ENCODE peak calls at places on chromosomes 13 and 19, in six cellular contexts. V, R, P, E, G and Z are unnamed samples.

GRCh38 chr13:39527961-39528720 is 74.9 kb downstream of the LHFPL6 start:
- DNase-seq in V (no peak), R (no peak), P (no peak), E (peak; percentile 79), G (peak; percentile 91), Z (peak; percentile 76)

GRCh38 chr13:33870046-33870668 is 52.2 kb downstream of the RFC3 start:
- DNase-seq in V (no peak), R (no peak), P (no peak), E (no peak), G (no peak), Z (peak; percentile 7)

GRCh38 chr13:109919715-109920375 is 133.5 kb upstream of the IRS2 start:
- DNase-seq in V (no peak), R (no peak), P (no peak), E (no peak), G (peak; percentile 20), Z (no peak)

GRCh38 chr19:58544591-58545285 is 874 bp downstream of the TRIM28 start:
- DNase-seq in V (peak; percentile 79), R (peak; percentile 70), P (peak; percentile 48), E (no peak), G (peak; percentile 29), Z (peak; percentile 42)

GRCh38 chr19:41615207-41615606 is 11.7 kb downstream of the CEACAM4 start:
- DNase-seq in V (no peak), R (no peak), P (no peak), E (no peak), G (no peak), Z (no peak)

GRCh38 chr13:94673841-94674240 is 38.5 kb downstream of the SOX21 start:
- DNase-seq in V (no peak), R (no peak), P (no peak), E (peak; percentile 27), G (no peak), Z (no peak)

GRCh38 chr19:55353803-55354697 is 469 bp downstream of the COX6B2 start:
- DNase-seq in V (peak; percentile 72), R (peak; percentile 78), P (peak; percentile 52), E (peak; percentile 60), G (peak; percentile 52), Z (no peak)

GRCh38 chr19:35517342-35517741 is 3.9 kb upstream of the DMKN start:
- DNase-seq in V (no peak), R (no peak), P (no peak), E (no peak), G (no peak), Z (no peak)

GRCh38 chr13:33207616-33207964 is 78.0 kb downstream of the STARD13 start:
- DNase-seq in V (no peak), R (no peak), P (no peak), E (peak; percentile 80), G (peak; percentile 80), Z (peak; percentile 81)

GRCh38 chr19:960601-960938 is 23.6 kb upstream of the WDR18 start:
- DNase-seq in V (no peak), R (no peak), P (no peak), E (no peak), G (no peak), Z (no peak)

GRCh38 chr19:51511353-51511752 is 9.8 kb upstream of the SIGLEC12 start:
- DNase-seq in V (peak; percentile 30), R (no peak), P (no peak), E (no peak), G (no peak), Z (peak; percentile 7)

GRCh38 chr13:102710261-102710679 is 15.4 kb upstream of the METTL21C start:
- DNase-seq in V (no peak), R (no peak), P (no peak), E (no peak), G (no peak), Z (no peak)

GRCh38 chr19:33758541-33759013 is 38.1 kb upstream of the KCTD15 start:
- DNase-seq in V (no peak), R (no peak), P (no peak), E (peak; percentile 21), G (no peak), Z (peak; percentile 10)

GRCh38 chr13:85896516-85897450 is 97.6 kb upstream of the SLITRK6 start:
- DNase-seq in V (no peak), R (no peak), P (no peak), E (peak; percentile 82), G (no peak), Z (no peak)

GRCh38 chr19:6242677-6243076 is 37.1 kb downstream of the MLLT1 start:
- DNase-seq in V (no peak), R (peak; percentile 19), P (no peak), E (no peak), G (no peak), Z (no peak)

GRCh38 chr19:47495478-47496372 is 11.7 kb upstream of the KPTN start:
- DNase-seq in V (no peak), R (peak; percentile 20), P (peak; percentile 15), E (no peak), G (no peak), Z (no peak)

GRCh38 chr19:41588497-41589209 is 12.7 kb downstream of the CEACAM21 start:
- DNase-seq in V (peak; percentile 42), R (no peak), P (no peak), E (peak; percentile 22), G (peak; percentile 19), Z (peak; percentile 56)

GRCh38 chr19:33458171-33458633 is 63.4 kb downstream of the PEPD start:
- DNase-seq in V (no peak), R (no peak), P (no peak), E (no peak), G (no peak), Z (no peak)

GRCh38 chr19:38666662-38667448 is 19.4 kb downstream of the ACTN4 start:
- DNase-seq in V (peak; percentile 60), R (no peak), P (peak; percentile 59), E (peak; percentile 74), G (peak; percentile 79), Z (peak; percentile 51)

GRCh38 chr19:32208060-32208459 is 137.3 kb upstream of the ZNF507 start:
- DNase-seq in V (no peak), R (no peak), P (no peak), E (no peak), G (no peak), Z (no peak)

GRCh38 chr19:3348042-3348441 is 18.3 kb upstream of the NFIC start:
- DNase-seq in V (no peak), R (no peak), P (no peak), E (no peak), G (no peak), Z (no peak)

GRCh38 chr19:45922281-45922680 is 7.7 kb upstream of the NANOS2 start:
- DNase-seq in V (no peak), R (no peak), P (no peak), E (no peak), G (no peak), Z (no peak)
- TF ChIP-seq CTCF in V (peak; percentile 23), R (no peak), P (no peak), E (peak; percentile 20), G (peak; percentile 26), Z (no peak)

DNA sequence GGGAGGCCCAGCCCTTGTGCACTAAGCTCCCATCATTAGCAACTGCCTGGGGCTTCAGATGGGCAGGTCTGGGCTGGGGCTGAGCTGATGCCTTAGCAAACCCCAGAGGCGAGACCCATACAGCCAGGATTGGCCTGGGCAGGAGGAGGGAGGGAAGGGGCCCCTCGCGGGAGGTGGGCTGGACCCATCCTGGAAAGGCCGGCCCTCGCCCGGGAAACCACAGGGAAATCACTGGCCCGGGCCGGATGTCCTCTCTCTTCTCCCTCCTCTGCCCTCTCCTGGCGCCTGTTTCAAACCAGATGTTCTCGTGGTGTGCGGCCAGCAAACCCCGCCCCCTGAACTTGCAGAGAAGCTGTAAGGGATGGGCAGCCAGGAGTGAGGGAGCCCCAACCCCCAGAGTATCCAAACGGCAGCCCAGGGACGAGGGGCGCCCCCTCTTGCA is 43.1 kb downstream of the TMEM255B start:
- DNase-seq in V (peak; percentile 56), R (peak; percentile 60), P (peak; percentile 72), E (peak; percentile 52), G (peak; percentile 74), Z (peak; percentile 66)
- TF ChIP-seq CTCF in V (no peak), R (no peak), P (no peak), E (no peak), G (peak; percentile 29), Z (no peak)

GRCh38 chr19:17692566-17692965 is 4.4 kb upstream of the UNC13A start:
- DNase-seq in V (no peak), R (no peak), P (no peak), E (no peak), G (no peak), Z (no peak)

DNA sequence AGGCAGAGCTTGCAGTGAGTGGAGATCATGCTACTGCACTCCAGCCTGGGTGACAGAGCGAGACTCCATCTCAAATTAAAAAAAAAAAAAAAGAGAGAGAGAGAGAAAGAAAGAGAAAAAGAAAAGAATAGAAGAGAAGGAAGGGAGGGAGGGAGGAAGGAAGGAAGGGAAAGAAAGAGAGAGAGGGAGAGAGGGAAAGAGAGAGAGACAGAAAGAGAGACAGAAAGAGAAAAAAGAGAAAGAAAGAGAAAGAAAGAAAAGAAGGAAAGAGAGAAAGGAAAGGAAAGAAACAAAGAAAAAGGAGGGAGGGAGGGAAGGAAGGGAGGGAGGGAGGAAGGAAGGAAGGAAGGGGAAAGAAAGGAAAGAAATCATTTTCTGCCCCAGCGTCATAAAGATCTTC is 7.0 kb upstream of the UNC13A start:
- DNase-seq in V (no peak), R (no peak), P (no peak), E (no peak), G (no peak), Z (no peak)
- TF ChIP-seq CTCF in V (no peak), R (no peak), P (no peak), E (no peak), G (no peak), Z (no peak)

GRCh38 chr19:56372281-56372680 is 21.1 kb downstream of the ZNF582 start:
- DNase-seq in V (no peak), R (no peak), P (no peak), E (no peak), G (no peak), Z (no peak)

GRCh38 chr19:56369886-56370676 is 23.3 kb downstream of the ZNF582 start:
- DNase-seq in V (no peak), R (no peak), P (no peak), E (no peak), G (no peak), Z (no peak)

GRCh38 chr19:56367829-56368711 is 25.3 kb downstream of the ZNF582 start:
- DNase-seq in V (peak; percentile 91), R (peak; percentile 88), P (peak; percentile 97), E (peak; percentile 89), G (peak; percentile 97), Z (no peak)
- TF ChIP-seq CTCF in V (no peak), R (no peak), P (peak; percentile 6), E (no peak), G (no peak), Z (no peak)

GRCh38 chr13:25965596-25965995 is 86.2 kb downstream of the SHISA2 start:
- DNase-seq in V (no peak), R (no peak), P (no peak), E (no peak), G (no peak), Z (no peak)

GRCh38 chr13:25963681-25964080 is 88.1 kb downstream of the SHISA2 start:
- DNase-seq in V (no peak), R (no peak), P (no peak), E (peak; percentile 6), G (no peak), Z (peak; percentile 36)

GRCh38 chr13:25966086-25966485 is 85.7 kb downstream of the SHISA2 start:
- DNase-seq in V (no peak), R (no peak), P (no peak), E (no peak), G (no peak), Z (peak; percentile 11)

GRCh38 chr13:25971077-25971476 is 80.7 kb downstream of the SHISA2 start:
- DNase-seq in V (no peak), R (no peak), P (no peak), E (no peak), G (no peak), Z (no peak)

GRCh38 chr13:25967144-25967543 is 84.7 kb downstream of the SHISA2 start:
- DNase-seq in V (no peak), R (no peak), P (no peak), E (no peak), G (no peak), Z (no peak)
- TF ChIP-seq CTCF in V (no peak), R (no peak), P (no peak), E (no peak), G (no peak), Z (no peak)